ENCODE peak calls at places on chromosomes 11 and 22, in five cellular contexts. R is lower leg skin, A is tibial nerve, N is A549, O is sigmoid colon. D is an unnamed sample.
A peak's percentile ranks its signal among the peaks of the same experiment; 100 is the strongest.

GRCh38 chr11:12455938-12456337 is 78.6 kb downstream of the PARVA start:
- DNase-seq in R (no peak), A (no peak), N (no peak), O (no peak), D (no peak)

GRCh38 chr22:23675502-23676415 is 15.1 kb upstream of the RGL4 start:
- DNase-seq in R (no peak), A (no peak), N (no peak), O (peak; percentile 65), D (no peak)

GRCh38 chr11:10629431-10630002 is 61.1 kb upstream of the LYVE1 start:
- DNase-seq in R (no peak), A (no peak), N (no peak), O (peak; percentile 47), D (no peak)

GRCh38 chr11:22044126-22044525 is 148.8 kb upstream of the ANO5 start:
- DNase-seq in R (no peak), A (no peak), N (no peak), O (no peak), D (no peak)

GRCh38 chr11:40722179-40722795 is 737.2 kb downstream of the LRRC4C start:
- DNase-seq in R (no peak), A (no peak), N (peak; percentile 2), O (peak; percentile 45), D (peak; percentile 37)

GRCh38 chr11:30474151-30474954 is 111.8 kb downstream of the MPPED2 start:
- DNase-seq in R (no peak), A (no peak), N (no peak), O (no peak), D (no peak)

GRCh38 chr11:20000393-20001134 is 159.7 kb downstream of the DBX1 start:
- DNase-seq in R (no peak), A (no peak), N (no peak), O (no peak), D (no peak)

GRCh38 chr11:2385156-2386151 is 8.3 kb downstream of the CD81 start:
- DNase-seq in R (no peak), A (no peak), N (no peak), O (no peak), D (no peak)

GRCh38 chr11:128399186-128399585 is 188.2 kb downstream of the ETS1 start:
- DNase-seq in R (no peak), A (no peak), N (no peak), O (no peak), D (peak; percentile 28)

GRCh38 chr11:10139656-10140055 is 154.4 kb downstream of the SBF2 start:
- DNase-seq in R (no peak), A (no peak), N (no peak), O (no peak), D (no peak)

GRCh38 chr11:12284321-12285050 is 92.9 kb upstream of the PARVA start:
- DNase-seq in R (peak; percentile 13), A (no peak), N (no peak), O (no peak), D (peak; percentile 14)

GRCh38 chr11:123055132-123055924 is 6.6 kb downstream of the HSPA8 start:
- DNase-seq in R (no peak), A (no peak), N (no peak), O (no peak), D (peak; percentile 66)

GRCh38 chr11:31050061-31050790 is 319.3 kb downstream of the DCDC1 start:
- DNase-seq in R (no peak), A (no peak), N (no peak), O (no peak), D (no peak)

GRCh38 chr11:63165710-63166310 is 21.8 kb upstream of the SLC22A24 start:
- DNase-seq in R (no peak), A (no peak), N (no peak), O (no peak), D (no peak)

GRCh38 chr11:2731285-2732125 is 31.7 kb upstream of the KCNQ1OT1 start:
- DNase-seq in R (no peak), A (no peak), N (no peak), O (no peak), D (peak; percentile 24)

GRCh38 chr11:71266114-71266833 is 13.9 kb upstream of the SHANK2 start:
- DNase-seq in R (no peak), A (no peak), N (no peak), O (peak; percentile 49), D (no peak)

GRCh38 chr11:66407651-66408050 is 13.2 kb upstream of the NPAS4 start:
- DNase-seq in R (no peak), A (no peak), N (no peak), O (no peak), D (no peak)

GRCh38 chr22:41831828-41832552 is 915 bp upstream of the SREBF2 start:
- DNase-seq in R (no peak), A (no peak), N (no peak), O (no peak), D (peak; percentile 20)

GRCh38 chr11:105524286-105524685 is 85.6 kb upstream of the GRIA4 start:
- DNase-seq in R (no peak), A (no peak), N (no peak), O (no peak), D (no peak)

GRCh38 chr11:92391866-92392265 is 167.2 kb downstream of the FAT3 start:
- DNase-seq in R (no peak), A (no peak), N (no peak), O (no peak), D (no peak)

GRCh38 chr11:10673476-10674062 is 20.0 kb downstream of the IRAG1 start:
- DNase-seq in R (no peak), A (no peak), N (no peak), O (no peak), D (no peak)

GRCh38 chr11:47912843-47913437 is 64.8 kb upstream of the NUP160 start:
- DNase-seq in R (no peak), A (no peak), N (no peak), O (no peak), D (no peak)

GRCh38 chr11:13963169-13963948 is 836 bp downstream of the SPON1 start:
- DNase-seq in R (no peak), A (no peak), N (no peak), O (peak; percentile 72), D (no peak)

GRCh38 chr11:66316849-66317251 is at the start of gene CD248:
- DNase-seq in R (no peak), A (peak; percentile 71), N (no peak), O (peak; percentile 92), D (peak; percentile 87)

GRCh38 chr22:46971141-46971775 is 208.8 kb downstream of the TBC1D22A start:
- DNase-seq in R (peak; percentile 32), A (no peak), N (no peak), O (peak; percentile 70), D (no peak)

GRCh38 chr11:101738494-101738893 is 154.7 kb upstream of the TRPC6 start:
- DNase-seq in R (no peak), A (no peak), N (no peak), O (no peak), D (no peak)

DNA sequence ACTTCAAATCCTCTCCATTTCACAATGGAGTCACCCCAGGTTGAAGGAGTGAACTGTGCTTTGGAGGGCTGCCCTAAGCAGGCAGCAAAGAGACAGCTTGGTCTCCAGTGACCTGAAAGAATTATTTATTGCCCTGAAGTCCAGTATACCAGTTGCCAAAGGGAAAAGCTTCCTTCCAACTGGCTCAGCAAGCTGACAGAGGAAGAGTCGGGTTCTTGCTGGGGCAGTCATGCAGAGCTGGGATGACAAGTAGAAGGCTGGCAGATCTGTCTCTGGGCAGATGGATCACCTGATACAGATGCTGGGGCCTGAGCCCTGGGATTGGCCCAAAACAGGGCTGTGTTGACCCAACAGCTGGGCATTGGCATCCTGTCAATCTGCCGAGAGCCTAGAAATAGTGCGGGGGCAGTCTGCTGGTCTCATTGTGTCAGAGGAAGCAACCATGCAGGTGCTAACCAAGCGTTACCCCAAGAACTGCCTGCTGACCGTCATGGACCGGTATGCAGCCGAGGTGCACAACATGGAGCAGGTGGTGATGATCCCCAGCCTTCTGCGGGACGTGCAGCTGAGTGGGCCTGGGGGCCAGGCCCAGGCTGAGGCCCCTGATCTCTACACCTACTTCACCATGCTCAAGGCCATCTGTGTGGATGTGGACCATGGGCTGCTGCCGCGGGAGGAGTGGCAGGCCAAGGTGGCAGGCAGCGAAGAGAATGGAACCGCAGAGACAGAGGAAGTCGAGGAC is at the start of gene THRSP:
- DNase-seq in R (no peak), A (no peak), N (no peak), O (no peak), D (no peak)
- TF ChIP-seq POLR2A in R (no peak), A (no peak), N (no peak), O (no peak), D (no peak)

DNA sequence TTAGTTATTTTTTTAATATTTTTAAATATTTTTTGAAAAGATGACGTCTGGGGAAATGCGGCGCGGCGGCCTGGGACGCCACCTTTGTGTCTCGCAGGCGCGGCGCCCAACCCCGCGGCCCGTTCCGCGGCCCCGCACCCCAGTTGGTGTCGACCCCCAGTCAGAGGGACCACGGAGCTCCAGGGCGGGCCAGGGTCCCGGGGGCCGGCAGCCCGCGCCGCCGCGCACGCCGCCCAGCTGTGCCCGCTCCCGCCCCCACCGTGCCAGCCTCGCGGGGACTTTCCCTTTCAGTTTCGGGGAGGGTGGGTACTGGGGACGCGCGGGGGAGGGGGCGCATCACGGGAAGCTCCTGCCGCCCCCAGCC is 1.6 kb downstream of the CCND1 start:
- DNase-seq in R (no peak), A (no peak), N (no peak), O (peak; percentile 65), D (peak; percentile 51)
- TF ChIP-seq POLR2A in R (no peak), A (peak; percentile 40), N (no peak), O (no peak), D (no peak)

GRCh38 chr11:118267486-118267885 is 3.4 kb upstream of the MPZL2 start:
- DNase-seq in R (no peak), A (no peak), N (no peak), O (no peak), D (no peak)

GRCh38 chr11:118263109-118263508 is 988 bp downstream of the MPZL2 start:
- DNase-seq in R (no peak), A (no peak), N (no peak), O (no peak), D (no peak)

GRCh38 chr11:118264568-118265470 is 722 bp upstream of the MPZL2 start:
- DNase-seq in R (no peak), A (no peak), N (no peak), O (no peak), D (no peak)

GRCh38 chr11:118265954-118266353 is 1.9 kb upstream of the MPZL2 start:
- DNase-seq in R (peak; percentile 51), A (no peak), N (no peak), O (no peak), D (no peak)

DNA sequence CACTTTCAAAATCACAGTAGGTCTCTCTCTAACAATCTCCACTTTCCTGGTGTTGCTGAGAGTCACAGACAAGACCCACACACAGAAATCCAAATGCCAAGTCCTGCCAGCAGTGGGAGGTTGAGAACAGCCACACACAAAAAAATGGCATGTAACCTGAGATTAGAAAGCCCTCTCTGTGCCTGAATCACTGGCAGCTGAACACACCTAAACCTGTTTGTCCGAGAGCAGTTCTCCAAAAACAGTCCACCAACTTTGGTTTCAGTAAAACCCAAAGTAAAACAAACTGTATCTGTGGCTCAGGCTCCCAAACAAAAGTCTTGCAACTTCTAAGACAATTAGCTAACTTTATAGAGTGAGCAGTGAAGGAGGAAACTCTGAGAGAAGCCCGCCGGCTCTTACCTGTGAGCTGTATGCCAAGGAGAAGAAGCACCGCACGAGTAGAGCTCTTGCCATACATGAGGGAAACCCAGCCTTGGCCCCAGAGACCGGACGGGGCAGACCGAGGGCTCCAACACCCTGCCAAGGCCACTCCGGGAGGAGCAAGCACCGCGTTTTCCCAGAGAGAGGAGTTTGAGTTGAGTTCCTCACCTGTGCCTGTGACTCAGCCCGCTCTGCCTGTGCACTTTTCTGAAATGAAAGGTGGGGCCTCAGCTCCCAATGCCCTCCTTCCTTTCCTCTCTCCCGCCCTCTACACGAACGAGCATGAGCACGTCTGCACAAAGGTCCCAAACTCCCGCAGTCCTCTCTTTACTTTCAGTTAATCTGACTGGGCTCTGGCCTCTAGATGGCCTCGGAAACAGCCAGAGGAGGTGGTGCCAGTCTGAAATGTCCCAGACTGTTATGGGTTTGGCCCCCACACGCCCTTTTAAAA is at the start of gene MPZL2:
- DNase-seq in R (peak; percentile 59), A (no peak), N (no peak), O (no peak), D (peak; percentile 8)
- TF ChIP-seq POLR2A in R (no peak), A (no peak), N (no peak), O (no peak), D (no peak)

GRCh38 chr11:35954205-35954604 is 10.3 kb downstream of the LDLRAD3 start:
- DNase-seq in R (no peak), A (no peak), N (no peak), O (no peak), D (no peak)
- TF ChIP-seq POLR2A in R (no peak), A (no peak), N (no peak), O (no peak), D (no peak)

D was measured in NB4.